ENCODE peak calls at places on chromosomes 3 and 15, in six cellular contexts. D, C, X, R, W and H are unnamed samples.
A peak's percentile ranks its signal among the peaks of the same experiment; 100 is the strongest.

GRCh38 chr15:80929689-80930088 is 59.9 kb downstream of the MESD start:
- DNase-seq in D (peak; percentile 86), C (no peak), X (no peak), R (no peak), W (no peak), H (no peak)

GRCh38 chr15:98674336-98674735 is 26.0 kb downstream of the IGF1R start:
- DNase-seq in D (peak; percentile 31), C (no peak), X (no peak), R (no peak), W (no peak), H (no peak)

GRCh38 chr3:194777729-194778128 is 92.0 kb downstream of the FAM43A start:
- DNase-seq in D (no peak), C (no peak), X (no peak), R (no peak), W (no peak), H (no peak)

GRCh38 chr3:51686512-51687215 is 15.6 kb downstream of the TEX264 start:
- DNase-seq in D (peak; percentile 16), C (peak; percentile 76), X (peak; percentile 85), R (peak; percentile 75), W (peak; percentile 94), H (peak; percentile 59)

GRCh38 chr3:140537075-140537474 is 140.8 kb upstream of the TRIM42 start:
- DNase-seq in D (no peak), C (no peak), X (no peak), R (no peak), W (no peak), H (no peak)

GRCh38 chr3:113783463-113783862 is 36.6 kb downstream of the ATP6V1A start:
- DNase-seq in D (peak; percentile 98), C (no peak), X (no peak), R (no peak), W (no peak), H (no peak)

GRCh38 chr3:197030379-197031314 is 1.0 kb upstream of the MELTF start:
- DNase-seq in D (no peak), C (no peak), X (no peak), R (no peak), W (no peak), H (no peak)

GRCh38 chr3:151209652-151210051 is 6.6 kb upstream of the GPR171 start:
- DNase-seq in D (no peak), C (no peak), X (no peak), R (no peak), W (no peak), H (no peak)

GRCh38 chr3:124850633-124851032 is 36.5 kb downstream of the ITGB5 start:
- DNase-seq in D (peak; percentile 74), C (no peak), X (no peak), R (no peak), W (no peak), H (no peak)

GRCh38 chr15:101445562-101446526 is 43.7 kb downstream of the PCSK6 start:
- DNase-seq in D (peak; percentile 8), C (no peak), X (no peak), R (no peak), W (no peak), H (no peak)

GRCh38 chr3:146313411-146314111 is 62.7 kb upstream of the PLSCR4 start:
- DNase-seq in D (peak; percentile 91), C (no peak), X (no peak), R (no peak), W (no peak), H (no peak)

GRCh38 chr15:77034620-77035467 is 36.1 kb downstream of the TSPAN3 start:
- DNase-seq in D (no peak), C (no peak), X (no peak), R (no peak), W (peak; percentile 17), H (peak; percentile 52)

GRCh38 chr3:7506606-7507180 is 645.8 kb downstream of the GRM7 start:
- DNase-seq in D (peak; percentile 50), C (no peak), X (no peak), R (no peak), W (no peak), H (no peak)

GRCh38 chr3:189123595-189124387 is 48.0 kb upstream of the TPRG1 start:
- DNase-seq in D (peak; percentile 12), C (no peak), X (no peak), R (no peak), W (no peak), H (no peak)

GRCh38 chr3:188177721-188178120 is 23.8 kb downstream of the LPP start:
- DNase-seq in D (no peak), C (no peak), X (no peak), R (no peak), W (no peak), H (no peak)

GRCh38 chr3:171804618-171805389 is 5.5 kb downstream of the PLD1 start:
- DNase-seq in D (peak; percentile 76), C (no peak), X (no peak), R (no peak), W (no peak), H (no peak)

GRCh38 chr3:123336001-123336400 is 112.9 kb downstream of the ADCY5 start:
- DNase-seq in D (no peak), C (no peak), X (no peak), R (no peak), W (no peak), H (no peak)